ENCODE peak calls at places on chromosomes 16 and 17, in four cellular contexts. Q is IMR-90, R is mesendoderm, Y is H9. L is an unnamed sample.

GRCh38 chr17:44121997-44122824 is 1.2 kb downstream of the HDAC5 start:
- DNase-seq in Q (no peak), R (no peak), Y (no peak), L (no peak)

GRCh38 chr16:71201556-71201955 is 29.0 kb downstream of the HYDIN start:
- DNase-seq in Q (no peak), R (no peak), Y (no peak), L (no peak)

GRCh38 chr17:66750756-66751543 is 84.0 kb upstream of the CACNG5 start:
- DNase-seq in Q (no peak), R (no peak), Y (no peak), L (no peak)

GRCh38 chr17:64081802-64082799 is 47.8 kb downstream of the ERN1 start:
- DNase-seq in Q (peak), R (peak), Y (no peak), L (no peak)

GRCh38 chr16:81445143-81445922 is 725 bp downstream of the CMIP start:
- DNase-seq in Q (peak), R (no peak), Y (no peak), L (peak)

GRCh38 chr17:82548681-82549303 is 29.3 kb downstream of the FOXK2 start:
- DNase-seq in Q (no peak), R (no peak), Y (no peak), L (no peak)

GRCh38 chr17:77428901-77429734 is 288.3 kb downstream of the SEC14L1 start:
- DNase-seq in Q (no peak), R (no peak), Y (no peak), L (no peak)

GRCh38 chr16:68287276-68288251 is 23.2 kb downstream of the SLC7A6OS start:
- DNase-seq in Q (peak), R (no peak), Y (no peak), L (no peak)

GRCh38 chr16:56551796-56552738 is 12.8 kb upstream of the MT4 start:
- DNase-seq in Q (no peak), R (no peak), Y (no peak), L (no peak)

GRCh38 chr17:55273579-55274370 is 9.0 kb downstream of the HLF start:
- DNase-seq in Q (no peak), R (no peak), Y (no peak), L (no peak)

GRCh38 chr16:81035975-81036750 is 521 bp downstream of the ATMIN start:
- DNase-seq in Q (peak), R (peak), Y (peak), L (peak)

GRCh38 chr17:80106751-80107150 is 5.4 kb downstream of the GAA start:
- DNase-seq in Q (no peak), R (no peak), Y (no peak), L (no peak)

GRCh38 chr16:68737730-68738590 is 868 bp downstream of the CDH1 start:
- DNase-seq in Q (no peak), R (no peak), Y (no peak), L (no peak)

GRCh38 chr17:43935204-43935925 is 6.9 kb downstream of the PPY start:
- DNase-seq in Q (no peak), R (no peak), Y (no peak), L (no peak)

GRCh38 chr16:67884684-67885083 is at the start of gene NRN1L:
- DNase-seq in Q (peak), R (peak), Y (peak), L (peak)

GRCh38 chr16:2475413-2476344 is 752 bp downstream of the TBC1D24 start:
- DNase-seq in Q (no peak), R (peak), Y (peak), L (no peak)

GRCh38 chr16:50671644-50672260 is 9.4 kb downstream of the SNX20 start:
- DNase-seq in Q (peak), R (peak), Y (no peak), L (no peak)

GRCh38 chr16:88634141-88634993 is 4.0 kb upstream of the IL17C start:
- DNase-seq in Q (peak), R (peak), Y (peak), L (no peak)

GRCh38 chr16:64892843-64893242 is 229.0 kb downstream of the CDH11 start:
- DNase-seq in Q (peak), R (no peak), Y (no peak), L (no peak)

GRCh38 chr17:46821482-46822387 is 3.2 kb upstream of the WNT3 start:
- DNase-seq in Q (no peak), R (peak), Y (peak), L (no peak)

GRCh38 chr16:46903255-46903905 is 19.2 kb downstream of the GPT2 start:
- DNase-seq in Q (no peak), R (no peak), Y (no peak), L (no peak)

GRCh38 chr16:58299757-58300349 is 5.0 kb upstream of the PRSS54 start:
- DNase-seq in Q (peak), R (peak), Y (peak), L (peak)

GRCh38 chr16:3188925-3189825 is 1.2 kb downstream of the OR1F1 start:
- DNase-seq in Q (peak), R (peak), Y (peak), L (peak)

GRCh38 chr17:42679001-42679491 is 2.3 kb upstream of the PLEKHH3 start:
- DNase-seq in Q (peak), R (peak), Y (peak), L (no peak)

GRCh38 chr16:15899538-15900100 is 11.2 kb upstream of the CEP20 start:
- DNase-seq in Q (peak), R (peak), Y (peak), L (no peak)

GRCh38 chr17:68295086-68295485 is 3.8 kb downstream of the ARSG start:
- DNase-seq in Q (no peak), R (no peak), Y (no peak), L (no peak)

GRCh38 chr17:81869221-81870154 is 1.6 kb downstream of the ARHGDIA start:
- DNase-seq in Q (no peak), R (peak), Y (peak), L (no peak)

DNA sequence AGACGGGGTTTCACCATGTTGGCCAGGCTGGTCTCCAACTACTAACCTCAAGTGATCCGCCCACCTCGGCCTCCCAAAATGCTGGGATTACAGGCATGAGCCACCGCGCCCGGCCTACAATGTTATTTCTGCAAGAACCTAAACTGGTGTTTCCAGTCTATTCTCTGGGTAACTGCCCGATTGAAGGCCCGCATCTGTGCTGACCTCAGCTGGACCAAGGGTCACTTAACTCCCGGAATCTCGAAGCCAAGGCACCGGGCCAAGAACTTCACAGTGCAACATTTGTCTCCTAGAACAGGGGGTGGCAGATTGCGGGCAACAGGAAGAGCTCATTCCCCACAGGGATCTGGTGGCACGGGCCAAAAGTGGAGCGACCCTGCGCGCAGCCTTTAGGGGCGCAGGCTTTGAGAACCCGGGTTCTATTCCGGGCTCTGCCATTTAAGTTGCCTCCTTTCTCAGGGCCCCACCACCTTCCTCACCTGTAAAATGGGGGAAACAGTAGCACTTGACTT is 785 bp downstream of the SHMT1 start:
- DNase-seq in Q (no peak), R (peak), Y (peak), L (no peak)
- H4K8ac ChIP-seq in Q (peak), R (no peak), Y (no peak), L (peak)

DNA sequence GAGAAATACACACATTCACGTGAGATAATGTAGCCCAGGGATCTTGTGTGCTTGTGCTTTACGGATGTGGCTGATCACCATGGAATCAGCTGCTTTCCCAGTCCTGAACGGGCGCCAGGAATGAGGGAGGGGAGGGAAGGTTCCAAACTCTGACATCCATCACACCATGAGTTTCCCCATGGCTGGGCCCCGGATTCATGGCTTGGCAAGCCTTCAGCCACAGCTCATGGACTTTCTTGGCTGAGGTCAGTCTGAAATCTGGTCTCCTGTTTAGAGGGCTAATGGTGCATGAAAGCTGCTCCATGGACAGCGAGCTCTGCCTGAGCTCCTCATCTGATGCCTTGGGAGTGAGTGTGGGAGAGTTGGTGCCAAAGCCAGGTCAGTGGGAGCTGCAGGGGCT is 767.6 kb upstream of the EEF2KMT start:
- DNase-seq in Q (no peak), R (no peak), Y (no peak), L (no peak)
- H4K5ac ChIP-seq in Q (no peak), R (no peak), Y (no peak), L (no peak)

GRCh38 chr17:28317965-28318758 is 838 bp upstream of the TMEM97 start:
- DNase-seq in Q (no peak), R (peak), Y (peak), L (peak)
- H4K8ac ChIP-seq in Q (peak), R (no peak), Y (peak), L (peak)

GRCh38 chr16:5027575-5028235 is 6.0 kb downstream of the NAGPA start:
- DNase-seq in Q (no peak), R (no peak), Y (no peak), L (no peak)
- H4K5ac ChIP-seq in Q (no peak), R (no peak), Y (no peak), L (no peak)

GRCh38 chr17:10197362-10197720 is 1.1 kb downstream of the GAS7 start:
- DNase-seq in Q (no peak), R (no peak), Y (no peak), L (no peak)
- H4K8ac ChIP-seq in Q (peak), R (no peak), Y (no peak), L (no peak)

GRCh38 chr17:10120749-10121148 is 77.7 kb downstream of the GAS7 start:
- DNase-seq in Q (peak), R (no peak), Y (no peak), L (no peak)

GRCh38 chr17:10125761-10126553 is 72.4 kb downstream of the GAS7 start:
- DNase-seq in Q (peak), R (peak), Y (no peak), L (no peak)

GRCh38 chr17:10120113-10120485 is 78.3 kb downstream of the GAS7 start:
- DNase-seq in Q (no peak), R (no peak), Y (no peak), L (no peak)

GRCh38 chr17:10121971-10122707 is 76.3 kb downstream of the GAS7 start:
- DNase-seq in Q (peak), R (no peak), Y (no peak), L (no peak)

GRCh38 chr17:10123093-10123492 is 75.3 kb downstream of the GAS7 start:
- DNase-seq in Q (no peak), R (no peak), Y (no peak), L (no peak)
- H4K5ac ChIP-seq in Q (no peak), R (no peak), Y (no peak), L (no peak)

GRCh38 chr16:4913774-4914525 is 23.0 kb downstream of the PPL start:
- DNase-seq in Q (no peak), R (no peak), Y (no peak), L (no peak)
- H4K8ac ChIP-seq in Q (no peak), R (no peak), Y (no peak), L (peak)

DNA sequence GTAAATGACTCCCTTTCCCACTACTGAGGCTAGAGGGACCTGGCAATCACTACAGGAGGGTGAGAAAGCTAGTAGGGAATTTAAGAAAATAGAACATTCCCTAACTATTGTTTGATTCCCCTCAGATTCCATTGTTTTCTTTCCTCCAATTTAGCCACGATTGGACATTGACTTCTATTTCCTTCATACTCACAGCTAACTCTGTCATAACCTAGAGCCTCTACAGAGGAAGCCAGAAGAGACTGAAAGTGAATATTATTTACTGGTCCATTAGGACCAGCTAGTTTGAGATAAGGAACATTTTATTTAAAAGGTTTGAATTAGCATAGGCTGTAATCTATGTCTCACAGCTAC is 14.9 kb downstream of the SNF8 start:
- DNase-seq in Q (no peak), R (no peak), Y (no peak), L (no peak)
- H4K5ac ChIP-seq in Q (no peak), R (no peak), Y (no peak), L (no peak)

GRCh38 chr16:84569382-84569987 is 48.4 kb downstream of the COTL1 start:
- DNase-seq in Q (no peak), R (no peak), Y (no peak), L (no peak)

GRCh38 chr16:84567446-84567962 is 50.4 kb downstream of the COTL1 start:
- DNase-seq in Q (no peak), R (no peak), Y (no peak), L (no peak)

GRCh38 chr16:84565669-84566495 is 52.0 kb downstream of the COTL1 start:
- DNase-seq in Q (no peak), R (no peak), Y (no peak), L (no peak)

GRCh38 chr16:84566580-84567244 is 51.2 kb downstream of the COTL1 start:
- DNase-seq in Q (no peak), R (no peak), Y (no peak), L (no peak)

GRCh38 chr16:84568066-84568465 is 49.8 kb downstream of the COTL1 start:
- DNase-seq in Q (no peak), R (no peak), Y (no peak), L (no peak)
- H4K8ac ChIP-seq in Q (no peak), R (no peak), Y (no peak), L (no peak)

DNA sequence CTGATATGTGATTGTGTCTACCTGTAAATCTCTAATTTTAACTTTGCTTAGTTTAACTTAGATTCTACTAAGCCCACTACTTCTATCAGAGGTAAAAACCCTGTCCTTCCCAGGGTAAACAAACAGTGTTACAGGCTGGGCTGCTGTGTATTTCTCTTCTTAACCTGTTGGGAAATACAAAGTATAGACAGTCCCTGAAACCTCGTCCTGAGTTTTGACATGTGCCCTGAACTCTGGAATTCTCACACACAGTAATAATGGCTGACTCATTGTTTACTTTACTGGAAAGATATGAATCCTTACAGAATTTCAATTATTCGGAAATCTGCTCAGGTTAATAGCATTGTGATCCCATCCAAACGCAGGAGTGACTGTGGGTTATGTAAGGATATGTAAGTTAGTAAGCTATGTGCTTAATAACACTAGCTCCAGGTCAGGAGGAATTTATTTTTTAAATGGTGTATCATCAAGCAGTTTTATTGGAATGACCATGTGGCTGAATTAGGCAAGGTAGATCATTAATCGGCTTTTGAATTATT is 199.0 kb downstream of the TMEM114 start:
- DNase-seq in Q (no peak), R (no peak), Y (no peak), L (no peak)
- H4K5ac ChIP-seq in Q (no peak), R (no peak), Y (no peak), L (no peak)